ENCODE peak calls at places on chromosome 15, in nine cellular contexts. One of them, this sample, is unnamed.

GRCh38 chr15:63896336-63897115 is 62.8 kb upstream of the HERC1 start:
- DNase-seq in cardiac fibroblast: peak; percentile 77
- DNase-seq in psoas muscle: peak; percentile 72
- DNase-seq in IMR-90: peak; percentile 81
- DNase-seq in HFFc6: peak; percentile 37
- DNase-seq in nephron progenitor cell: peak; percentile 58
- DNase-seq in spleen: peak; percentile 81
- DNase-seq in upper lobe of left lung: no peak
- DNase-seq in A549: peak; percentile 66
- DNase-seq in this sample: no peak

GRCh38 chr15:52735231-52736089 is 54.7 kb downstream of the ONECUT1 start:
- DNase-seq in upper lobe of left lung: no peak
- DNase-seq in A549: peak; percentile 83
- DNase-seq in IMR-90: peak; percentile 71
- DNase-seq in HFFc6: peak; percentile 67
- DNase-seq in nephron progenitor cell: peak; percentile 73
- DNase-seq in spleen: no peak
- DNase-seq in cardiac fibroblast: peak; percentile 81
- DNase-seq in psoas muscle: no peak
- DNase-seq in this sample: peak; percentile 5

GRCh38 chr15:100131321-100132224 is 210.2 kb downstream of the ADAMTS17 start:
- DNase-seq in A549: peak; percentile 57
- DNase-seq in spleen: no peak
- DNase-seq in IMR-90: peak; percentile 39
- DNase-seq in psoas muscle: no peak
- DNase-seq in cardiac fibroblast: peak; percentile 64
- DNase-seq in upper lobe of left lung: peak; percentile 88
- DNase-seq in nephron progenitor cell: peak; percentile 17
- DNase-seq in HFFc6: no peak
- DNase-seq in this sample: no peak

GRCh38 chr15:50135123-50135541 is 16.1 kb upstream of the ATP8B4 start:
- DNase-seq in A549: peak; percentile 49
- DNase-seq in psoas muscle: no peak
- DNase-seq in upper lobe of left lung: no peak
- DNase-seq in cardiac fibroblast: no peak
- DNase-seq in IMR-90: peak; percentile 10
- DNase-seq in HFFc6: peak; percentile 33
- DNase-seq in spleen: no peak
- DNase-seq in nephron progenitor cell: no peak
- DNase-seq in this sample: no peak

GRCh38 chr15:98126326-98127090 is 166.0 kb downstream of the ARRDC4 start:
- DNase-seq in cardiac fibroblast: no peak
- DNase-seq in nephron progenitor cell: no peak
- DNase-seq in upper lobe of left lung: no peak
- DNase-seq in A549: no peak
- DNase-seq in HFFc6: peak; percentile 71
- DNase-seq in IMR-90: no peak
- DNase-seq in psoas muscle: no peak
- DNase-seq in spleen: no peak
- DNase-seq in this sample: no peak

GRCh38 chr15:31399544-31400171 is 73.0 kb downstream of the KLF13 start:
- DNase-seq in upper lobe of left lung: no peak
- DNase-seq in A549: no peak
- DNase-seq in spleen: no peak
- DNase-seq in cardiac fibroblast: peak; percentile 48
- DNase-seq in HFFc6: no peak
- DNase-seq in nephron progenitor cell: no peak
- DNase-seq in psoas muscle: no peak
- DNase-seq in IMR-90: peak; percentile 15
- DNase-seq in this sample: no peak

GRCh38 chr15:63764912-63765311 is 68.8 kb downstream of the HERC1 start:
- DNase-seq in nephron progenitor cell: no peak
- DNase-seq in cardiac fibroblast: no peak
- DNase-seq in spleen: no peak
- DNase-seq in upper lobe of left lung: no peak
- DNase-seq in IMR-90: no peak
- DNase-seq in psoas muscle: no peak
- DNase-seq in HFFc6: no peak
- DNase-seq in A549: no peak
- DNase-seq in this sample: no peak

GRCh38 chr15:40894689-40895308 is 549 bp downstream of the VPS18 start:
- DNase-seq in IMR-90: peak; percentile 82
- DNase-seq in A549: peak; percentile 73
- DNase-seq in spleen: peak; percentile 93
- DNase-seq in nephron progenitor cell: peak; percentile 61
- DNase-seq in upper lobe of left lung: peak; percentile 86
- DNase-seq in HFFc6: peak; percentile 81
- DNase-seq in cardiac fibroblast: peak; percentile 76
- DNase-seq in psoas muscle: peak; percentile 62
- DNase-seq in this sample: no peak

GRCh38 chr15:40285151-40285898 is 2.5 kb upstream of the ANKRD63 start:
- DNase-seq in HFFc6: peak; percentile 46
- DNase-seq in IMR-90: no peak
- DNase-seq in cardiac fibroblast: peak; percentile 48
- DNase-seq in nephron progenitor cell: no peak
- DNase-seq in psoas muscle: no peak
- DNase-seq in A549: no peak
- DNase-seq in spleen: no peak
- DNase-seq in upper lobe of left lung: no peak
- DNase-seq in this sample: no peak

GRCh38 chr15:55587321-55588069 is 650 bp downstream of the PYGO1 start:
- DNase-seq in cardiac fibroblast: peak; percentile 51
- DNase-seq in psoas muscle: peak; percentile 51
- DNase-seq in nephron progenitor cell: peak; percentile 71
- DNase-seq in A549: peak; percentile 59
- DNase-seq in spleen: no peak
- DNase-seq in IMR-90: peak; percentile 47
- DNase-seq in upper lobe of left lung: peak; percentile 87
- DNase-seq in HFFc6: peak; percentile 23
- DNase-seq in this sample: no peak

GRCh38 chr15:41494190-41494921 is 682 bp downstream of the ITPKA start:
- DNase-seq in upper lobe of left lung: peak; percentile 90
- DNase-seq in spleen: peak; percentile 84
- DNase-seq in nephron progenitor cell: peak; percentile 69
- DNase-seq in cardiac fibroblast: no peak
- DNase-seq in psoas muscle: peak; percentile 30
- DNase-seq in A549: peak; percentile 18
- DNase-seq in IMR-90: no peak
- DNase-seq in HFFc6: no peak
- DNase-seq in this sample: no peak

GRCh38 chr15:96412919-96413231 is 82.4 kb downstream of the NR2F2 start:
- DNase-seq in psoas muscle: no peak
- DNase-seq in IMR-90: no peak
- DNase-seq in spleen: no peak
- DNase-seq in A549: no peak
- DNase-seq in HFFc6: no peak
- DNase-seq in upper lobe of left lung: no peak
- DNase-seq in nephron progenitor cell: no peak
- DNase-seq in cardiac fibroblast: no peak
- DNase-seq in this sample: no peak

GRCh38 chr15:95799286-95800187 is 531.0 kb upstream of the NR2F2 start:
- DNase-seq in IMR-90: peak; percentile 90
- DNase-seq in spleen: no peak
- DNase-seq in upper lobe of left lung: no peak
- DNase-seq in cardiac fibroblast: peak; percentile 70
- DNase-seq in A549: peak; percentile 73
- DNase-seq in HFFc6: peak; percentile 86
- DNase-seq in psoas muscle: no peak
- DNase-seq in nephron progenitor cell: no peak
- DNase-seq in this sample: peak; percentile 29

GRCh38 chr15:69798481-69799315 is 299.0 kb downstream of the TLE3 start:
- DNase-seq in HFFc6: no peak
- DNase-seq in psoas muscle: no peak
- DNase-seq in upper lobe of left lung: no peak
- DNase-seq in spleen: peak; percentile 79
- DNase-seq in IMR-90: peak; percentile 54
- DNase-seq in A549: no peak
- DNase-seq in nephron progenitor cell: no peak
- DNase-seq in cardiac fibroblast: peak; percentile 53
- DNase-seq in this sample: no peak

GRCh38 chr15:32818758-32819405 is 101.1 kb downstream of the GREM1 start:
- DNase-seq in upper lobe of left lung: no peak
- DNase-seq in cardiac fibroblast: peak; percentile 58
- DNase-seq in A549: no peak
- DNase-seq in nephron progenitor cell: peak; percentile 47
- DNase-seq in psoas muscle: no peak
- DNase-seq in IMR-90: peak; percentile 86
- DNase-seq in HFFc6: peak; percentile 25
- DNase-seq in spleen: no peak
- DNase-seq in this sample: peak; percentile 89

GRCh38 chr15:65466901-65467300 is 44.2 kb upstream of the IGDCC4 start:
- DNase-seq in upper lobe of left lung: no peak
- DNase-seq in nephron progenitor cell: no peak
- DNase-seq in IMR-90: peak; percentile 66
- DNase-seq in spleen: no peak
- DNase-seq in A549: no peak
- DNase-seq in HFFc6: no peak
- DNase-seq in cardiac fibroblast: no peak
- DNase-seq in psoas muscle: no peak
- DNase-seq in this sample: no peak

GRCh38 chr15:44537728-44538240 is 837 bp downstream of the EIF3J start:
- DNase-seq in HFFc6: peak; percentile 44
- DNase-seq in spleen: no peak
- DNase-seq in upper lobe of left lung: no peak
- DNase-seq in nephron progenitor cell: peak; percentile 7
- DNase-seq in cardiac fibroblast: no peak
- DNase-seq in psoas muscle: no peak
- DNase-seq in IMR-90: peak; percentile 43
- DNase-seq in A549: peak; percentile 48
- DNase-seq in this sample: no peak

GRCh38 chr15:59691194-59691805 is 2.2 kb upstream of the BNIP2 start:
- DNase-seq in cardiac fibroblast: peak; percentile 74
- DNase-seq in spleen: no peak
- DNase-seq in upper lobe of left lung: no peak
- DNase-seq in A549: peak; percentile 70
- DNase-seq in psoas muscle: no peak
- DNase-seq in HFFc6: peak; percentile 34
- DNase-seq in IMR-90: peak; percentile 58
- DNase-seq in nephron progenitor cell: peak; percentile 21
- DNase-seq in this sample: no peak
- TF ChIP-seq CTCF in cardiac fibroblast: peak; percentile 74
- TF ChIP-seq CTCF in spleen: peak; percentile 56
- TF ChIP-seq CTCF in upper lobe of left lung: peak; percentile 61
- TF ChIP-seq CTCF in A549: peak; percentile 90
- TF ChIP-seq CTCF in psoas muscle: peak; percentile 84
- TF ChIP-seq CTCF in HFFc6: peak; percentile 89
- TF ChIP-seq CTCF in IMR-90: peak; percentile 71
- TF ChIP-seq CTCF in nephron progenitor cell: peak; percentile 56
- TF ChIP-seq CTCF in this sample: peak; percentile 32

GRCh38 chr15:25693321-25694237 is 169.5 kb downstream of the ATP10A start:
- DNase-seq in HFFc6: peak; percentile 20
- DNase-seq in upper lobe of left lung: no peak
- DNase-seq in spleen: peak; percentile 72
- DNase-seq in A549: peak; percentile 21
- DNase-seq in psoas muscle: no peak
- DNase-seq in nephron progenitor cell: peak; percentile 67
- DNase-seq in IMR-90: peak; percentile 24
- DNase-seq in cardiac fibroblast: peak; percentile 28
- DNase-seq in this sample: no peak
- TF ChIP-seq CTCF in HFFc6: peak; percentile 84
- TF ChIP-seq CTCF in upper lobe of left lung: peak; percentile 48
- TF ChIP-seq CTCF in spleen: no peak
- TF ChIP-seq CTCF in A549: peak; percentile 32
- TF ChIP-seq CTCF in psoas muscle: peak; percentile 55
- TF ChIP-seq CTCF in nephron progenitor cell: peak; percentile 65
- TF ChIP-seq CTCF in IMR-90: peak; percentile 62
- TF ChIP-seq CTCF in cardiac fibroblast: peak; percentile 72
- TF ChIP-seq CTCF in this sample: peak; percentile 86

GRCh38 chr15:76982756-76983155 is 12.2 kb upstream of the PSTPIP1 start:
- DNase-seq in spleen: no peak
- DNase-seq in HFFc6: no peak
- DNase-seq in nephron progenitor cell: no peak
- DNase-seq in upper lobe of left lung: no peak
- DNase-seq in A549: no peak
- DNase-seq in IMR-90: no peak
- DNase-seq in cardiac fibroblast: no peak
- DNase-seq in psoas muscle: no peak
- DNase-seq in this sample: no peak
- TF ChIP-seq CTCF in spleen: no peak
- TF ChIP-seq CTCF in HFFc6: no peak
- TF ChIP-seq CTCF in nephron progenitor cell: no peak
- TF ChIP-seq CTCF in upper lobe of left lung: no peak
- TF ChIP-seq CTCF in A549: no peak
- TF ChIP-seq CTCF in IMR-90: no peak
- TF ChIP-seq CTCF in cardiac fibroblast: no peak
- TF ChIP-seq CTCF in psoas muscle: no peak
- TF ChIP-seq CTCF in this sample: no peak

GRCh38 chr15:91973481-91973880 is 120.0 kb downstream of the SLCO3A1 start:
- DNase-seq in IMR-90: no peak
- DNase-seq in HFFc6: no peak
- DNase-seq in spleen: no peak
- DNase-seq in psoas muscle: no peak
- DNase-seq in upper lobe of left lung: no peak
- DNase-seq in cardiac fibroblast: peak; percentile 8
- DNase-seq in nephron progenitor cell: no peak
- DNase-seq in A549: no peak
- DNase-seq in this sample: no peak
- TF ChIP-seq CTCF in IMR-90: peak; percentile 3
- TF ChIP-seq CTCF in HFFc6: no peak
- TF ChIP-seq CTCF in spleen: no peak
- TF ChIP-seq CTCF in psoas muscle: no peak
- TF ChIP-seq CTCF in upper lobe of left lung: no peak
- TF ChIP-seq CTCF in cardiac fibroblast: peak; percentile 17
- TF ChIP-seq CTCF in nephron progenitor cell: no peak
- TF ChIP-seq CTCF in A549: peak; percentile 17
- TF ChIP-seq CTCF in this sample: no peak

DNA sequence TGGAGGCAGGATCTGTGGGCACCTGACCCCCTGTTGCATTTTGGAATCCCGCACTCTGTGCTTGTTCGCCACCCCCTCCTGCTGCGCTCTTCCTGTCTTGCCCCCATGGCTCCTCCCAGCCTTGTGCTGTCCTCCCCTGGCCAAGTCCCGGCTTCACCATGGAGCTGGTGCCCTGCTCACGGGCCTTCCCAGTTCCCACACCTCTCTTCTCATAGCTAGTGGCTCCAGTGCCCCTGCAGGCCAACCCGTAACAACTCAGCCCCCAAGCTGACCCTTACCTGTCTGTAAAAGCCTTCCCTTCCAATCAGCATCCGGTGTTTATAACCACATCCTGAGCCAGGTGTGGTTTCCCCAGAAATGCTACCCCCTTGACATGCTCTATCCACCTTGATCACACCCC is 407.7 kb upstream of the C2CD4B start:
- DNase-seq in nephron progenitor cell: no peak
- DNase-seq in HFFc6: no peak
- DNase-seq in spleen: no peak
- DNase-seq in A549: no peak
- DNase-seq in IMR-90: no peak
- DNase-seq in cardiac fibroblast: no peak
- DNase-seq in upper lobe of left lung: peak; percentile 36
- DNase-seq in psoas muscle: no peak
- DNase-seq in this sample: no peak
- TF ChIP-seq CTCF in nephron progenitor cell: no peak
- TF ChIP-seq CTCF in HFFc6: no peak
- TF ChIP-seq CTCF in spleen: no peak
- TF ChIP-seq CTCF in A549: no peak
- TF ChIP-seq CTCF in IMR-90: no peak
- TF ChIP-seq CTCF in cardiac fibroblast: no peak
- TF ChIP-seq CTCF in upper lobe of left lung: no peak
- TF ChIP-seq CTCF in psoas muscle: no peak
- TF ChIP-seq CTCF in this sample: no peak

GRCh38 chr15:81155375-81156218 is 21.5 kb downstream of the CFAP161 start:
- DNase-seq in A549: peak; percentile 69
- DNase-seq in IMR-90: peak; percentile 77
- DNase-seq in upper lobe of left lung: no peak
- DNase-seq in HFFc6: peak; percentile 51
- DNase-seq in nephron progenitor cell: peak; percentile 16
- DNase-seq in cardiac fibroblast: peak; percentile 85
- DNase-seq in psoas muscle: peak; percentile 36
- DNase-seq in spleen: no peak
- DNase-seq in this sample: no peak
- TF ChIP-seq CTCF in A549: peak; percentile 62
- TF ChIP-seq CTCF in IMR-90: peak; percentile 80
- TF ChIP-seq CTCF in upper lobe of left lung: peak; percentile 60
- TF ChIP-seq CTCF in HFFc6: peak; percentile 76
- TF ChIP-seq CTCF in nephron progenitor cell: peak; percentile 49
- TF ChIP-seq CTCF in cardiac fibroblast: peak; percentile 68
- TF ChIP-seq CTCF in psoas muscle: peak; percentile 55
- TF ChIP-seq CTCF in spleen: no peak
- TF ChIP-seq CTCF in this sample: peak; percentile 31